ENCODE peak calls at places on chromosomes 11 and 22, in five cellular contexts. U, S, K, J and X are unnamed samples.

GRCh38 chr22:50485221-50486131 is 1.2 kb upstream of the MIOX start:
- DNase-seq in U (no peak), S (peak), K (no peak), J (no peak), X (no peak)

GRCh38 chr22:45866398-45867117 is 110.4 kb downstream of the WNT7B start:
- DNase-seq in U (peak), S (no peak), K (peak), J (peak), X (no peak)

GRCh38 chr11:3840870-3841425 is at the start of gene RHOG:
- DNase-seq in U (peak), S (peak), K (peak), J (peak), X (peak)

GRCh38 chr11:71334191-71334590 is 81.8 kb upstream of the SHANK2 start:
- DNase-seq in U (peak), S (no peak), K (no peak), J (no peak), X (no peak)

GRCh38 chr22:46914916-46915894 is 152.8 kb downstream of the TBC1D22A start:
- DNase-seq in U (no peak), S (no peak), K (no peak), J (peak), X (no peak)

GRCh38 chr22:44452531-44453420 is 45.3 kb downstream of the RTL6 start:
- DNase-seq in U (no peak), S (no peak), K (no peak), J (no peak), X (no peak)

GRCh38 chr11:46338636-46338987 is 8.7 kb upstream of the DGKZ start:
- DNase-seq in U (no peak), S (peak), K (peak), J (no peak), X (no peak)

GRCh38 chr11:134040386-134041297 is 28.2 kb upstream of the JAM3 start:
- DNase-seq in U (no peak), S (no peak), K (peak), J (no peak), X (no peak)

GRCh38 chr22:43477966-43478365 is 66.2 kb downstream of the MPPED1 start:
- DNase-seq in U (no peak), S (no peak), K (no peak), J (no peak), X (no peak)

GRCh38 chr22:25362883-25363240 is 143.4 kb downstream of the CRYBB2 start:
- DNase-seq in U (no peak), S (no peak), K (no peak), J (no peak), X (no peak)

GRCh38 chr11:2325719-2326118 is 23.9 kb downstream of the TSPAN32 start:
- DNase-seq in U (no peak), S (peak), K (no peak), J (no peak), X (no peak)

GRCh38 chr11:37721485-37721884 is 1123.4 kb upstream of the RAG2 start:
- DNase-seq in U (no peak), S (no peak), K (no peak), J (no peak), X (no peak)

GRCh38 chr22:22593964-22594656 is 35.0 kb upstream of the PRAME start:
- DNase-seq in U (peak), S (peak), K (peak), J (peak), X (peak)

GRCh38 chr22:47120399-47120798 is 357.9 kb downstream of the TBC1D22A start:
- DNase-seq in U (no peak), S (no peak), K (no peak), J (no peak), X (no peak)

GRCh38 chr11:17931595-17931994 is 81.3 kb downstream of the SERGEF start:
- DNase-seq in U (peak), S (no peak), K (no peak), J (no peak), X (no peak)

GRCh38 chr22:26707090-26707489 is 49.7 kb downstream of the MIAT start:
- DNase-seq in U (no peak), S (no peak), K (no peak), J (no peak), X (no peak)

GRCh38 chr11:72446929-72447753 is 12.8 kb upstream of the CLPB start:
- DNase-seq in U (no peak), S (peak), K (peak), J (no peak), X (no peak)

GRCh38 chr11:104487035-104487775 is 323.3 kb upstream of the PDGFD start:
- DNase-seq in U (no peak), S (no peak), K (peak), J (no peak), X (no peak)

GRCh38 chr11:47905358-47906059 is 57.4 kb upstream of the NUP160 start:
- DNase-seq in U (no peak), S (peak), K (peak), J (no peak), X (no peak)

GRCh38 chr11:125360066-125360465 is 136.0 kb downstream of the FEZ1 start:
- DNase-seq in U (no peak), S (no peak), K (no peak), J (no peak), X (no peak)

GRCh38 chr11:47606731-47607130 is 12.5 kb upstream of the C1QTNF4 start:
- DNase-seq in U (no peak), S (no peak), K (peak), J (no peak), X (no peak)

GRCh38 chr11:706957-707816 is 1.2 kb downstream of the EPS8L2 start:
- DNase-seq in U (peak), S (peak), K (peak), J (no peak), X (no peak)
- H3K9ac ChIP-seq in U (no peak), S (peak), K (peak), J (no peak), X (peak)

GRCh38 chr11:64122411-64123101 is 43.4 kb downstream of the MACROD1 start:
- DNase-seq in U (no peak), S (no peak), K (no peak), J (no peak), X (no peak)

GRCh38 chr11:64123679-64124078 is 42.2 kb downstream of the MACROD1 start:
- DNase-seq in U (no peak), S (no peak), K (no peak), J (no peak), X (no peak)

GRCh38 chr11:64120951-64121569 is 44.9 kb downstream of the MACROD1 start:
- DNase-seq in U (no peak), S (no peak), K (peak), J (no peak), X (no peak)

GRCh38 chr11:64123102-64123434 is 42.8 kb downstream of the MACROD1 start:
- DNase-seq in U (no peak), S (no peak), K (no peak), J (no peak), X (no peak)

DNA sequence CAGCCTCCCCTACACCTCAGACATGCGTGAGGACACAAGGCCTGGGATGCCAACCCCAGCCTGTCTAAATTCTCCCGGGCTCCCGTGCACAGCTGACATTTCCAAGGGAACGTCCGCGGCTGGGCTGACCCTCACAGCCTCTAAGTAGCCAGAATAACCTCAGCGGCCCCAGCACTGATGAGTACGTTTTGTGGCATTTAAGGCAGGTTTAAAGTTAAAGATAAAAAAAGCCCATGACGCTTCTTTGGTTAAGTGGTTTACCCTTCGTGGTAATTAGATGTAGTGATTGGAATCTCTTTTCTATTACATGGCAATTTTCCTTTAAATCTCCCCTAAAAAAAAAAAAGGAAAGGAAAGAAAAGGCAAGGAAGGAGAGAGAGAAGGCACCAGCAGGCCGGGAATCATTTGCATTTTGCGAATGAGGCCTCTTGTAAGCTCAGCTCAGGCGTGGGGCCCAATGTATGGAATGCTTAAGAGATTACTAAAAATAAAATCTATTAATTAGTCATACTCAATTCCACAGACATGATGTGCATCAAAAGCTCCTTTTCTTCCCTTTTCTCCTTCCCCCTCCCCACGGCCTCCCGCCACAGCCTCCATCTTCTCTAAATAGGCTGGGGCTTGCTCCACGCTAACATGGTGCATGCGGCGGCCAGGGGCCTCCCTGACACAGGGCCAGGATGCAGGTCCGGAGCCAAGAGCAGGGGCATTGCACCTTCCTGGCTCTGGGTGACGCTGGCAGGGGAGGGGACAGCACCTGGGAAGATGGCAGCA is 44.1 kb downstream of the MACROD1 start:
- DNase-seq in U (no peak), S (peak), K (peak), J (no peak), X (no peak)
- H2BK12ac ChIP-seq in U (no peak), S (no peak), K (no peak), J (peak), X (no peak)

GRCh38 chr22:20133930-20134549 is 2.4 kb downstream of the ZDHHC8 start:
- DNase-seq in U (no peak), S (peak), K (no peak), J (no peak), X (no peak)
- H3K4me2 ChIP-seq in U (no peak), S (no peak), K (no peak), J (no peak), X (no peak)

GRCh38 chr11:65491614-65492386 is 7.0 kb upstream of the MALAT1 start:
- DNase-seq in U (peak), S (peak), K (peak), J (peak), X (no peak)

GRCh38 chr11:65488273-65489058 is 10.4 kb upstream of the MALAT1 start:
- DNase-seq in U (no peak), S (peak), K (peak), J (no peak), X (no peak)

GRCh38 chr11:65489061-65489705 is 9.7 kb upstream of the MALAT1 start:
- DNase-seq in U (peak), S (peak), K (peak), J (peak), X (peak)

GRCh38 chr11:65491163-65491465 is 7.7 kb upstream of the MALAT1 start:
- DNase-seq in U (no peak), S (peak), K (peak), J (no peak), X (no peak)

DNA sequence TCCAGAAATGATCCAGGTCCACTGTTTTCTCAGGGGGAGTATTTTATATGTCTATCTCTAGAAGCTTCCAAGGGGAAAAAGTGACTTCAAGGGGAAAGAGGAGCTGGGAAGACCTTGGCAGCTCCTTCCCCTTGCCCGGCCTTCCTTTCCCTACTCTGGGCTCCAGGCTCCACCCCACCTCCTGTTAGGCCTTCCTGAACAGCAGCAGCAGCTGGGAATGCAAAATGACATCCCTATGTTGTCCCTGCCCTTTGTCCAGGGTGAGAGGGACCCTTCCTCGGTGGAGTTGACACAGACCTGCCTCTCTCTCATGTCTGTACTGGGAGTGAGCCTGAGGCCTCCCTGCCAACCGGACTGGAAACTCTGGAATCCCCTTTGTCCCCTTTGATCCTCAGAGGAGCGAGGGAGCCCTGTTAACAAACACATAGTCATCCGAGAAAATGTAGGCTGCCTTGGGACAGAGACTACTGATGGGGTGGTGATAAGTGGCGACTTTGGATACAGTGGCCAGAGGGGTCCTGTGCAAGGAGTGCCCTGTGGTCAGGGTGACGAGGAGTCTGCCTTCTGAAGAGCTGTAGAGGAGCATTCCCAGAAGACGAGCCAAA is 9.0 kb upstream of the MALAT1 start:
- DNase-seq in U (peak), S (peak), K (no peak), J (no peak), X (no peak)
- H3K9ac ChIP-seq in U (no peak), S (no peak), K (peak), J (peak), X (peak)

DNA sequence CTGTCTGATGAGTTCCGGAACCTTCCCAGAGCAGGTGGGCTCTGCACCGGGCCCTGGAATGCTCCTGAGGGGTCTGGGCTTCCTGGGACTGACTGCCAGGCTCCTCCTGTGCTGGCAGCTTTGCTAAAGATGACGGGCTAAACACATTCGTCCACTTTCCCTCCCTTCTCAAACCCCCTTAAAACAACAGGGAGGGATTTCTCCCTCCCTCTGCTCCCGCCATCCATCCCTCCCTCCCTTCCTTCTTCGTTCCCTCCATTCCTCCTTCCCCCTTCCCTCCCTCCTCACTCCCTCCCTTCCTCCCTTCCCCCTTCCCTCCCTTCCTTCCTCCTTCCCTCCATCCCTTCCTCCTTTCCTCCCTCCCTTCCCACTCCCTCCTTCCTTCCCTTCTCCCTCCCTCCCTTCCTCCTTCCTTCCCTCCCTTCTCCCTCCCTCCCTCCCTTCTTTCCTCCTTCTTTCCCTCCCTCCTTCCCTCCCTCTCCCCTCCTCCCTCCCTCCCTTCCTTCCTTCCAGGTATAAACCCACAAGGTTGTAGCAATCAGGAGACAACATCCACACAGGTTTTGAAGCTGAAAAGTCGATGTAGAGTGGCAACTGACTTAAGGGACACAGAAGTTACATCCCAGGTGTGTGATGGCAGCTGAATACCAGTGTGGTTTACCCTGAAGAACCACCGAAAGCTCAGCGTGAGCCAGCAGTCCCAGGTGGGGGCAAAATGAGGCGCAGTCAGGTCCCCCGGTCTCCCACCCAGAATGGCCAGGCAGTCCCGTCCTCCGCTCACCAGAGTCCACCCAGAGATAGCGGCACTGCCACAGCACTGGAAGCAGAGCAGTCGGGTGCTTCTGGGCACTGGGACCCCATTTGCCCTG is 18.7 kb upstream of the MGAT3 start:
- DNase-seq in U (no peak), S (no peak), K (no peak), J (no peak), X (no peak)
- H2BK12ac ChIP-seq in U (no peak), S (peak), K (no peak), J (peak), X (peak)